ENCODE peak calls at places on chromosomes 3 and 15, in seven cellular contexts. Q is cardiac muscle cell; B is right atrium auricular region; C is CD8-positive, alpha-beta T cell; I is GM23248; K is tibial nerve; X is naive thymus-derived CD4-positive, alpha-beta T cell. V is an unnamed sample. For H3K9me3 and H3K36me3, the result is how much of the 10 kb centered on the place peaks cover.

GRCh38 chr3:40752492-40752891 is 227.7 kb downstream of the ZNF621 start:
- DNase-seq in I (no peak), X (no peak), C (no peak), Q (no peak), B (no peak), K (no peak), V (no peak)

GRCh38 chr3:63763156-63763555 is 55.9 kb upstream of the C3orf49 start:
- DNase-seq in B (no peak), K (no peak), X (no peak), C (no peak), Q (peak), I (peak), V (no peak)

GRCh38 chr3:149879872-149880271 is 66.9 kb downstream of the RNF13 start:
- DNase-seq in I (peak), B (peak), C (no peak), Q (peak), X (no peak), K (peak), V (peak)

GRCh38 chr3:130516645-130517512 is at the start of gene COL6A6:
- DNase-seq in C (no peak), K (no peak), I (peak), Q (peak), B (no peak), X (no peak), V (no peak)

GRCh38 chr15:23518104-23518503 is 47.4 kb upstream of the MKRN3 start:
- DNase-seq in B (no peak), K (no peak), C (no peak), I (no peak), Q (no peak), X (no peak), V (no peak)

GRCh38 chr15:100918034-100918689 is 995 bp upstream of the LRRK1 start:
- DNase-seq in K (peak), B (peak), I (peak), X (no peak), C (peak), Q (peak), V (peak)

GRCh38 chr3:173747427-173747826 is 349.9 kb downstream of the NLGN1 start:
- DNase-seq in C (no peak), Q (no peak), B (no peak), X (no peak), K (no peak), I (peak), V (no peak)

GRCh38 chr3:53235545-53235944 is 20.3 kb downstream of the TKT start:
- DNase-seq in B (no peak), C (no peak), I (no peak), K (no peak), Q (no peak), X (no peak), V (no peak)

GRCh38 chr3:149224736-149225594 is 3.3 kb upstream of the CP start:
- DNase-seq in B (no peak), I (peak), K (peak), C (peak), Q (peak), X (no peak), V (peak)

DNA sequence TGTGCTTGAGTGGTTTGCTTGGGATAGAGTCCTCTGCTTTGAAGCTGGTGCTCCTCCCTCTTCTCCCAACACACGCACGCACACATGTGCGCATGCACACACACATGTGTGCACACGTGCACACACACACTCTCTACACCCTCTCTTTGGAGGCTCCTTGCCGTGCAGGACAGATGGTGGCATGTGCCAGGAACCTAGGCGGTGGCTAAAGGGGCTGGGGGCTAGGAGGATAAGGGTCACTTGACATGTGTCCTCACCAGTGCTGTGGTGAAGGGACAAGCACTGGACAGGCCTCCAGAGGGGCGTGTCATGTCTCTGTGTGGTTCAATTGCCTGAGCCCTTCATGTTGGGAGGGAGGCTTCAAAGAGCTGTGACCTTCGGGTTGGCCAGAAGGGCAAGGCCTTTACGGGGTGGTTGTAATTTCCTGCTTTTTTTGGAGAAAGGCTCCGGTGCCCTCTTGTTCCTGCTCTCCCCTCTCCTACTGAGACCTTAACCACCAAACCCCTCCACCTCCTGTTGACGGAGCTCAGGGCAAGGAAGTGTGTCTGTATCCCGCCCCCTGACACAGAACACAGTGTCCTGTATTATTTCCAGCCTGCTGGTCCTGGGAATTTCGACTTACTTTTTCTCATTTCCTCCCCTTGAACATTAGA is 285.1 kb upstream of the ROPN1 start:
- DNase-seq in X (no peak), Q (no peak), C (no peak), K (peak), B (no peak), I (no peak), V (no peak)
- H3K4me3 ChIP-seq in X (no peak), Q (no peak), C (no peak), K (no peak), B (no peak), I (no peak), V (no peak)

GRCh38 chr3:44729384-44729910 is at the start of gene ZNF501:
- DNase-seq in X (peak), C (peak), K (peak), I (peak), Q (peak), B (peak), V (peak)
- H3K9me3 ChIP-seq in X (half or more), C (under half), K (half or more), I (under half), Q (under half), B (under half), V (under half)

DNA sequence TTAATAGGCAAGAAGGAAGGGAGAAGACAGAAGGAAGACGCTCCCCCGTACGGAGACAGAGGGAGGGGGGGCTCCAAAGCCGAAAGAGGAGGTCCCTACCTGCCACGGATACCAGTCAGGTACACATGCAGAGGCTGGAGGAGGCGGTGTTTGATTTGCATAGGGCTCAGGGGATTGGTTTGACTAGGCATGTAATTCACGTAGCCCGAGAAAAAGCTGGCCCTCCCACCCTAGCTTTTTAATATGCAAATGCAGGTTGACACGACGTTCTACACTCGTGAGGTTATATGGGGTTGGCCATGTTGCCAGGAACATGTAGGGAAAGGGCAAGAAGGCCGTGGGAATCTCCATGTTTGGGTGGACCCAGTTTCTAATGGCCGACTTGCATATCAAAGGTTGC is 29.8 kb downstream of the ZNF592 start:
- DNase-seq in B (no peak), K (no peak), X (no peak), Q (no peak), C (no peak), I (no peak), V (no peak)
- H3K36me3 ChIP-seq in B (under half), K (under half), X (under half), Q (under half), C (under half), I (under half), V (half or more)

GRCh38 chr3:11692251-11692813 is 48.6 kb upstream of the VGLL4 start:
- DNase-seq in K (no peak), C (no peak), X (no peak), I (no peak), Q (no peak), B (no peak), V (no peak)
- H3K4me3 ChIP-seq in K (no peak), C (no peak), X (no peak), I (no peak), Q (no peak), B (no peak), V (no peak)

GRCh38 chr3:155236473-155236872 is 57.0 kb downstream of the STRIT1 start:
- DNase-seq in C (no peak), B (no peak), K (no peak), I (no peak), Q (no peak), X (no peak), V (no peak)
- H3K9me3 ChIP-seq in C (under half), B (under half), K (under half), I (under half), Q (under half), X (under half), V (under half)

GRCh38 chr3:15685927-15686326 is 84.4 kb downstream of the BTD start:
- DNase-seq in X (no peak), I (no peak), Q (no peak), C (no peak), K (no peak), B (no peak), V (no peak)

GRCh38 chr3:15683253-15683652 is 81.7 kb downstream of the BTD start:
- DNase-seq in I (no peak), B (no peak), Q (no peak), X (no peak), C (no peak), K (no peak), V (no peak)

GRCh38 chr3:15679306-15679705 is 77.8 kb downstream of the BTD start:
- DNase-seq in B (no peak), K (no peak), X (no peak), C (no peak), I (no peak), Q (no peak), V (no peak)

GRCh38 chr3:15681668-15682067 is 80.1 kb downstream of the BTD start:
- DNase-seq in C (no peak), K (no peak), I (peak), B (no peak), X (no peak), Q (no peak), V (no peak)

DNA sequence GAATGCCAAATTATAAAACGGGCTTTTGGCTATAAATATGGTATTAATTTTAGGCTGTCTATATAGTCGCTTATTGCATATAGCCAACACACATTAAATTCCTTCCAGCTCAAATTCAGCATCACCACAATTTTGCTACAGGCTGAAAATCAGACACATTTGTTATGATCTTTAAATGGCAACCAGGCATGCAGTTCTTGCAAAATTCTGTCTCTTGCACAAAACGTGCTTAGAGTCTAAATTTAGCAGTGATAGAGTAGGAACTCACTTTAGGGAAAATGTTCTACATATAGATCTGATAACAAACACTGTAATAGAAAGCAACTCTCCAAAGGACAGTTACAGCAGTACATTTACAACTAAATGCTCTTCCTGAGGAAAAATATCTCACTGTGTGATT is 81.2 kb downstream of the BTD start:
- DNase-seq in B (no peak), Q (peak), X (no peak), C (no peak), I (peak), K (no peak), V (no peak)
- H3K36me3 ChIP-seq in B (under half), Q (under half), X (under half), C (under half), I (half or more), K (half or more), V (under half)

GRCh38 chr3:128483657-128484403 is 9.2 kb downstream of the GATA2 start:
- DNase-seq in C (no peak), B (no peak), I (peak), X (no peak), Q (no peak), K (no peak), V (no peak)
- H3K4me3 ChIP-seq in C (peak), B (peak), I (peak), X (no peak), Q (no peak), K (no peak), V (no peak)

GRCh38 chr15:52797625-52798501 is 7.7 kb upstream of the ONECUT1 start:
- DNase-seq in C (no peak), K (no peak), B (no peak), X (no peak), I (no peak), Q (no peak), V (no peak)

GRCh38 chr15:52796742-52797515 is 6.8 kb upstream of the ONECUT1 start:
- DNase-seq in C (no peak), X (no peak), B (no peak), K (no peak), Q (no peak), I (no peak), V (no peak)

GRCh38 chr15:52794665-52795463 is 4.7 kb upstream of the ONECUT1 start:
- DNase-seq in C (no peak), Q (no peak), B (no peak), X (no peak), K (no peak), I (no peak), V (no peak)

GRCh38 chr15:52795464-52796227 is 5.5 kb upstream of the ONECUT1 start:
- DNase-seq in I (no peak), Q (no peak), C (no peak), X (no peak), K (no peak), B (no peak), V (no peak)

GRCh38 chr15:52796228-52796521 is 6.0 kb upstream of the ONECUT1 start:
- DNase-seq in I (no peak), C (no peak), Q (no peak), X (no peak), B (no peak), K (no peak), V (no peak)
- H3K9me3 ChIP-seq in I (under half), C (under half), Q (under half), X (under half), B (under half), K (under half), V (under half)

DNA sequence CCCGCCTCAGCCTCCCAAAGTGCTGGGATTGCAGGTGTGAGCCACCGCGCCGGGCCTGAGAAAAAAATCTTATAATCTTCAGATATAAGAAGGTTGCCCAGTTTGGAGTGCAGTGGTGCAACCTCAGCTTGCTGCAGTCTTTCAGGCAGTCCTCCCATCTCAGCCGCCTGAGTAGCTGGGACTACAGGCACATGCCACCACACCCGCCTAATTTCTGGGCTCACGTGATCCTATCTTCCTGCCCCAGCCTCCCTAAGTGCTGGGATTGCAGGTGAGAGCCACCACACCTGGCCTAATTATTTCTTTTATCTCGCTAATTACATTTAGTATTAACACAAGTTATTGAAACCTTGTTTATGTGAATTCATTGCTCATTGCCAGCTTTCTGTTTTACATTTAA is 13.5 kb downstream of the PAK2 start:
- DNase-seq in Q (no peak), X (no peak), K (no peak), B (no peak), C (no peak), I (no peak), V (no peak)
- H3K36me3 ChIP-seq in Q (under half), X (under half), K (under half), B (under half), C (under half), I (under half), V (half or more)

GRCh38 chr3:155083313-155083905 is 3.3 kb downstream of the MME start:
- DNase-seq in I (no peak), B (no peak), X (no peak), C (no peak), Q (no peak), K (no peak), V (no peak)
- H3K4me3 ChIP-seq in I (peak), B (no peak), X (no peak), C (no peak), Q (no peak), K (no peak), V (no peak)